ENCODE peak calls at places on chromosomes 7 and 10, in ten cellular contexts. R, I, V, P, S, U, K, L, O and W are unnamed samples.

GRCh38 chr7:98613601-98614425 is 3.3 kb upstream of the NPTX2 start:
- DNase-seq in K (no peak), O (no peak), L (no peak), R (no peak), P (no peak), S (no peak), V (peak), U (peak), I (no peak), W (peak)

GRCh38 chr7:124856299-124856888 is 73.2 kb downstream of the POT1 start:
- DNase-seq in R (no peak), V (no peak), L (no peak), S (no peak), P (no peak), K (peak), I (no peak), O (no peak), U (peak), W (peak)

GRCh38 chr7:13197501-13197900 is 510.1 kb downstream of the ARL4A start:
- DNase-seq in O (no peak), K (no peak), P (no peak), S (no peak), U (no peak), R (no peak), L (no peak), I (no peak), V (no peak), W (peak)

GRCh38 chr7:8442814-8443304 is 9.4 kb downstream of the NXPH1 start:
- DNase-seq in R (peak), S (peak), L (no peak), O (peak), I (no peak), K (no peak), V (peak), U (peak), P (peak), W (no peak)

GRCh38 chr10:60718891-60719290 is 59.4 kb upstream of the CDK1 start:
- DNase-seq in P (no peak), V (no peak), O (no peak), S (no peak), K (no peak), I (no peak), R (no peak), L (no peak), U (no peak), W (no peak)

GRCh38 chr10:86079088-86079487 is 287.5 kb downstream of the GRID1 start:
- DNase-seq in R (no peak), S (no peak), V (peak), O (no peak), K (peak), P (no peak), I (no peak), L (no peak), U (no peak), W (no peak)

GRCh38 chr10:122062831-122063674 is 74.1 kb downstream of the TACC2 start:
- DNase-seq in L (no peak), R (no peak), V (peak), S (peak), O (no peak), I (peak), K (peak), U (peak), P (peak), W (peak)

GRCh38 chr10:78700816-78701520 is 367.8 kb upstream of the ZMIZ1 start:
- DNase-seq in O (no peak), U (no peak), K (no peak), P (no peak), R (no peak), S (no peak), I (no peak), V (no peak), L (no peak), W (peak)

GRCh38 chr7:77629797-77630196 is 66.5 kb upstream of the RSBN1L start:
- DNase-seq in R (no peak), P (no peak), L (no peak), K (no peak), I (no peak), S (no peak), O (no peak), U (no peak), V (no peak), W (no peak)

GRCh38 chr7:7529328-7529727 is 6.3 kb downstream of the COL28A1 start:
- DNase-seq in P (no peak), O (no peak), R (no peak), U (no peak), S (no peak), L (no peak), V (no peak), I (no peak), K (no peak), W (no peak)

GRCh38 chr10:86169506-86170254 is 196.9 kb downstream of the GRID1 start:
- DNase-seq in V (no peak), I (no peak), U (no peak), L (no peak), P (peak), S (no peak), O (no peak), K (no peak), R (no peak), W (no peak)

GRCh38 chr10:60426425-60426824 is 36.8 kb upstream of the ANK3 start:
- DNase-seq in O (no peak), U (peak), P (no peak), L (no peak), S (no peak), R (no peak), K (no peak), V (peak), I (no peak), W (peak)

GRCh38 chr10:32377458-32378370 is 30.8 kb upstream of the EPC1 start:
- DNase-seq in L (no peak), K (peak), V (no peak), U (peak), O (no peak), I (no peak), R (no peak), P (peak), S (no peak), W (peak)

GRCh38 chr10:14879055-14879800 is 562 bp downstream of the SUV39H2 start:
- DNase-seq in L (no peak), R (peak), S (no peak), O (peak), V (peak), K (no peak), P (no peak), U (no peak), I (peak), W (no peak)

GRCh38 chr7:82428186-82428961 is 15.2 kb downstream of the CACNA2D1 start:
- DNase-seq in V (no peak), K (no peak), L (no peak), I (no peak), P (no peak), R (no peak), S (no peak), U (peak), O (no peak), W (peak)

GRCh38 chr10:52437205-52437646 is 123.1 kb downstream of the DKK1 start:
- DNase-seq in O (no peak), R (no peak), P (no peak), V (no peak), L (no peak), S (no peak), U (no peak), I (no peak), K (no peak), W (no peak)

GRCh38 chr7:148276291-148277041 is 314.1 kb upstream of the C7orf33 start:
- DNase-seq in K (no peak), O (no peak), I (no peak), V (no peak), R (no peak), S (no peak), L (no peak), P (no peak), U (no peak), W (no peak)

GRCh38 chr10:30928742-30929141 is 102.9 kb downstream of the ZNF438 start:
- DNase-seq in O (no peak), U (no peak), S (no peak), V (no peak), K (no peak), R (no peak), P (no peak), L (no peak), I (no peak), W (no peak)

GRCh38 chr7:5549096-5549896 is 125.7 kb upstream of the TNRC18 start:
- DNase-seq in L (no peak), S (peak), P (no peak), I (no peak), V (peak), O (no peak), U (peak), R (no peak), K (peak), W (peak)

GRCh38 chr10:31034041-31034918 is 2.6 kb upstream of the ZNF438 start:
- DNase-seq in R (no peak), K (no peak), O (no peak), I (no peak), L (no peak), P (no peak), S (no peak), U (peak), V (peak), W (peak)

GRCh38 chr7:2110586-2111396 is 122.0 kb downstream of the MAD1L1 start:
- DNase-seq in O (no peak), U (peak), S (peak), R (no peak), P (no peak), K (no peak), I (no peak), V (peak), L (no peak), W (no peak)

GRCh38 chr10:32279795-32280194 is 67.2 kb downstream of the EPC1 start:
- DNase-seq in L (no peak), V (no peak), I (no peak), P (no peak), S (no peak), O (no peak), K (no peak), U (no peak), R (no peak), W (no peak)

GRCh38 chr10:17075510-17075909 is 54.1 kb downstream of the CUBN start:
- DNase-seq in V (peak), S (no peak), P (no peak), U (peak), O (no peak), K (no peak), R (no peak), I (no peak), L (no peak), W (peak)

GRCh38 chr10:4291995-4292394 is 507.0 kb upstream of the KLF6 start:
- DNase-seq in L (no peak), K (no peak), V (no peak), S (peak), O (no peak), I (no peak), U (no peak), R (no peak), P (no peak), W (no peak)

GRCh38 chr10:36578306-36578705 is 547.1 kb upstream of the ANKRD30A start:
- DNase-seq in S (no peak), R (no peak), P (no peak), I (no peak), U (peak), K (no peak), L (no peak), V (no peak), O (no peak), W (no peak)